ENCODE peak calls at places on chromosomes 4 and X, in six cellular contexts. B, Y, K, R, J and L are unnamed samples.

GRCh38 chr4:141131738-141132688 is 1.3 kb downstream of the RNF150 start:
- DNase-seq in B (peak; percentile 28), Y (peak; percentile 32), K (peak; percentile 66), R (no peak), J (peak; percentile 25), L (no peak)

GRCh38 chr4:88006956-88007303 is 505 bp upstream of the PKD2 start:
- DNase-seq in B (no peak), Y (no peak), K (no peak), R (no peak), J (no peak), L (no peak)

GRCh38 chr4:145843148-145843547 is 95.5 kb downstream of the ZNF827 start:
- DNase-seq in B (no peak), Y (no peak), K (no peak), R (no peak), J (no peak), L (no peak)

GRCh38 chr4:141395246-141395830 is 174.6 kb downstream of the ZNF330 start:
- DNase-seq in B (peak; percentile 18), Y (no peak), K (no peak), R (no peak), J (no peak), L (no peak)

GRCh38 chr4:7722716-7723115 is 216.9 kb downstream of the AFAP1 start:
- DNase-seq in B (no peak), Y (no peak), K (no peak), R (no peak), J (no peak), L (no peak)

GRCh38 chr4:38090450-38091246 is 130.4 kb downstream of the PTTG2 start:
- DNase-seq in B (no peak), Y (no peak), K (no peak), R (no peak), J (no peak), L (no peak)

GRCh38 chr4:94278777-94279176 is 63.9 kb downstream of the HPGDS start:
- DNase-seq in B (no peak), Y (no peak), K (no peak), R (no peak), J (no peak), L (no peak)

GRCh38 chrX:115344885-115345653 is 55.6 kb downstream of the LUZP4 start:
- DNase-seq in B (peak; percentile 97), Y (peak; percentile 80), K (peak; percentile 87), R (peak; percentile 29), J (peak; percentile 73), L (peak; percentile 52)

GRCh38 chrX:77427586-77427985 is 19.6 kb upstream of the FGF16 start:
- DNase-seq in B (no peak), Y (no peak), K (no peak), R (no peak), J (no peak), L (no peak)

GRCh38 chr4:25223770-25224375 is 10.0 kb upstream of the PI4K2B start:
- DNase-seq in B (peak; percentile 30), Y (no peak), K (no peak), R (peak; percentile 57), J (no peak), L (no peak)

GRCh38 chrX:29422034-29422433 is 793.3 kb upstream of the MAGEB2 start:
- DNase-seq in B (no peak), Y (no peak), K (no peak), R (no peak), J (no peak), L (no peak)

GRCh38 chr4:176313596-176314341 is 6.0 kb upstream of the SPCS3 start:
- DNase-seq in B (no peak), Y (no peak), K (no peak), R (no peak), J (no peak), L (no peak)

GRCh38 chr4:104631000-104631399 is 136.3 kb upstream of the CXXC4 start:
- DNase-seq in B (no peak), Y (no peak), K (no peak), R (no peak), J (no peak), L (no peak)

GRCh38 chr4:114217150-114217817 is 237.8 kb upstream of the ARSJ start:
- DNase-seq in B (no peak), Y (no peak), K (no peak), R (no peak), J (peak; percentile 17), L (no peak)

GRCh38 chrX:2498781-2499302 is 1.9 kb downstream of the DHRSX start:
- DNase-seq in B (peak; percentile 59), Y (no peak), K (peak; percentile 64), R (no peak), J (no peak), L (no peak)

GRCh38 chr4:112552668-112553067 is 36.7 kb upstream of the NEUROG2 start:
- DNase-seq in B (peak; percentile 22), Y (no peak), K (no peak), R (peak; percentile 32), J (no peak), L (no peak)

GRCh38 chrX:25278341-25278740 is 262.6 kb upstream of the ARX start:
- DNase-seq in B (no peak), Y (no peak), K (no peak), R (no peak), J (no peak), L (no peak)

GRCh38 chrX:40282901-40283674 is 185.3 kb upstream of the BCOR start:
- DNase-seq in B (no peak), Y (no peak), K (no peak), R (no peak), J (no peak), L (no peak)

DNA sequence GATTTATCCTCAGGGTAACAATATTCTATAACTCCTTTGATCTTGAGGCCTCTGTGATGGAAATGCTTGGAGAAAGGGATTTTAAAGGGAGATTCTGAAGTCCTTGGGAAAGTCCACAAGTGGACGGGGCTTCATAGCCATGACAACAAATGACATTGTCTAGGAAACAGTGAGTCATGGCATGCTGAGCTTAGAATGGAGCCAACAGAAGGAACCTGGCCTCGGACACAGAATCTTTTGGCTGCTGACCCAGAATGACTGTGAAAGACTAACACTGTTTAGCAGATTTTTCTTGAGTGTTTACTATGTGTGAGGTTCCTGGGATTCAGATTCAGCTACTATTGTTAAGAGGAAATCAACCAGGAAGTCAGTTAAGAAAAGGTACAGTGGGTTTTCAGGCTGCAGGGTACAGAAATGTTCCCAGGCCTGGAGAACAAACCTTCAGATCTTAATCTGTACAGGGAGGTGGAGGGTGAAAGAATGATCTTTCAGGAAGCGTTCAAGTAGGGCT is 18.1 kb upstream of the CXCL2 start:
- DNase-seq in B (peak; percentile 99), Y (peak; percentile 32), K (peak; percentile 64), R (peak; percentile 73), J (peak; percentile 74), L (peak; percentile 61)
- H3K27ac ChIP-seq in B (peak overlapping the region; percentile 24), Y (peak overlapping the region; percentile 86), K (peak overlapping the region; percentile 80), R (no peak overlapping the region), J (peak overlapping the region; percentile 69), L (peak overlapping the region; percentile 26)

GRCh38 chr4:152806492-152807125 is 26.9 kb downstream of the ARFIP1 start:
- DNase-seq in B (peak; percentile 28), Y (no peak), K (no peak), R (no peak), J (no peak), L (no peak)

GRCh38 chr4:152803541-152803940 is 23.8 kb downstream of the ARFIP1 start:
- DNase-seq in B (no peak), Y (no peak), K (no peak), R (no peak), J (no peak), L (no peak)

GRCh38 chr4:152807294-152807829 is 27.6 kb downstream of the ARFIP1 start:
- DNase-seq in B (peak; percentile 60), Y (no peak), K (no peak), R (no peak), J (no peak), L (no peak)

GRCh38 chr4:152805818-152806217 is 26.1 kb downstream of the ARFIP1 start:
- DNase-seq in B (no peak), Y (no peak), K (no peak), R (no peak), J (no peak), L (no peak)

GRCh38 chr4:152805071-152805650 is 25.4 kb downstream of the ARFIP1 start:
- DNase-seq in B (no peak), Y (no peak), K (no peak), R (no peak), J (no peak), L (no peak)
- H3K4me1 ChIP-seq in B (peaks cover 2% of the 10 kb centered on the region), Y (peaks cover 17% of the 10 kb centered on the region), K (no peaks in the 10 kb centered on the region), R (no peaks in the 10 kb centered on the region), J (no peaks in the 10 kb centered on the region), L (peaks cover 14% of the 10 kb centered on the region)

DNA sequence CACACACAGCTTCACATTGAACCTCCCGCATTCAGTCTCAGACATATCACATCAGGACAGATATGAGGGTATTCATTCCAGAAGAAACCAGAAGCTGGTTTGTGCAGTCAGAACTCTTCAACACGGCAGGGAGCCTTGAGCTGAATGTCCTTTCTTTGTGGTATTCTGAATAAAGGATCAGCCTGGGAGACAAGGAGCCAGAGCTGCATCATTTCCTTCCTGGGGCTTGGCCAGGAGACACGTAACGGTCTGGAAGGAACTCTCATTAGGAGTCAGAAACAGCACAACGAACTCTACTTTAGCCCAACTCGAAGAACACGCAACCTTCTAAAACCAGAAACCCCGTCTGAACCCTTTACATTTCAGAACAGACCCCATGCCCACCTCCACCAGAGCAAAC is 46.4 kb downstream of the KDR start:
- DNase-seq in B (no peak), Y (peak; percentile 79), K (no peak), R (no peak), J (peak; percentile 21), L (no peak)
- H3K27me3 ChIP-seq in B (no peaks in the 10 kb centered on the region), Y (no peaks in the 10 kb centered on the region), K (no peaks in the 10 kb centered on the region), R (peaks cover 9% of the 10 kb centered on the region), J (no peaks in the 10 kb centered on the region), L (no peaks in the 10 kb centered on the region)

GRCh38 chr4:185821029-185821419 is 9.0 kb upstream of the SORBS2 start:
- DNase-seq in B (no peak), Y (no peak), K (no peak), R (no peak), J (peak; percentile 59), L (no peak)

GRCh38 chr4:185820119-185821028 is 8.4 kb upstream of the SORBS2 start:
- DNase-seq in B (no peak), Y (no peak), K (no peak), R (no peak), J (peak; percentile 76), L (no peak)

GRCh38 chr4:185813133-185813532 is 1.1 kb upstream of the SORBS2 start:
- DNase-seq in B (no peak), Y (no peak), K (no peak), R (no peak), J (no peak), L (no peak)

GRCh38 chr4:185819144-185819543 is 7.2 kb upstream of the SORBS2 start:
- DNase-seq in B (no peak), Y (no peak), K (no peak), R (no peak), J (no peak), L (no peak)

DNA sequence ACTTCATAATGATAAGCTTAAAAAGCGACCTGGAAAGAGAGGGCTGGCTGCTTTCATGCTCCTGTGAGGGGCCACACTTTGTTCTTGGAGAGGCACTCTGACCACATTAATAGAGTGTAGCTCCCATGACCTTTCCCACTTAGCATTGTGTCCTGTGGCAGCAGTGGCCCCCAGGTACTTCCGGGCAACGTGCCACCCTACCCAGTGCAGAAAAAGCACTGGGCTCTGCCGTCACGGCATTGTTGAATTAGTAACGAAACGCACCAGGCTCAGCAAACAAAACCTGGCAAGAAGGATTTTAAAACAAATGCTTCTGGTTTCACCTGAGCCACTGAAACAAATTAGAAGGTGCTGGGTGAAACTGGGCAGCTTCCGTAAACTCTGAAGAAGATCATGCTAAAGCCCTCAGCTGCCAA is 5.4 kb upstream of the SORBS2 start:
- DNase-seq in B (no peak), Y (peak; percentile 66), K (peak; percentile 85), R (no peak), J (peak; percentile 93), L (no peak)
- H3K27ac ChIP-seq in B (no peak overlapping the region), Y (peak overlapping the region; percentile 80), K (peak overlapping the region; percentile 0), R (no peak overlapping the region), J (peak overlapping the region; percentile 95), L (no peak overlapping the region)